ENCODE peak calls at places on chromosomes 1 and 21, in seven cellular contexts. One of them, this sample, is unnamed.

GRCh38 chr1:145992958-145993617 is 3.3 kb downstream of the TXNIP start:
- DNase-seq in IMR-90: no peak
- DNase-seq in H9: no peak
- DNase-seq in neural progenitor cell: no peak
- DNase-seq in SK-N-SH: no peak
- DNase-seq in keratinocyte: no peak
- DNase-seq in PC-3: no peak
- DNase-seq in this sample: no peak

GRCh38 chr1:208059328-208060017 is 148.5 kb upstream of the CD34 start:
- DNase-seq in IMR-90: no peak
- DNase-seq in H9: no peak
- DNase-seq in neural progenitor cell: no peak
- DNase-seq in SK-N-SH: peak
- DNase-seq in keratinocyte: no peak
- DNase-seq in PC-3: no peak
- DNase-seq in this sample: peak

GRCh38 chr1:238119060-238119459 is 228.3 kb upstream of the ZP4 start:
- DNase-seq in IMR-90: no peak
- DNase-seq in H9: no peak
- DNase-seq in neural progenitor cell: peak
- DNase-seq in SK-N-SH: no peak
- DNase-seq in keratinocyte: no peak
- DNase-seq in PC-3: no peak
- DNase-seq in this sample: no peak

GRCh38 chr1:116514708-116515525 is 55.9 kb downstream of the CD58 start:
- DNase-seq in IMR-90: no peak
- DNase-seq in H9: no peak
- DNase-seq in neural progenitor cell: no peak
- DNase-seq in SK-N-SH: no peak
- DNase-seq in keratinocyte: no peak
- DNase-seq in PC-3: peak
- DNase-seq in this sample: no peak

GRCh38 chr1:212628056-212628455 is 19.5 kb downstream of the ATF3 start:
- DNase-seq in IMR-90: no peak
- DNase-seq in H9: no peak
- DNase-seq in neural progenitor cell: no peak
- DNase-seq in SK-N-SH: peak
- DNase-seq in keratinocyte: no peak
- DNase-seq in PC-3: no peak
- DNase-seq in this sample: peak

GRCh38 chr1:237562247-237562823 is 328.4 kb downstream of the ZP4 start:
- DNase-seq in IMR-90: peak
- DNase-seq in H9: no peak
- DNase-seq in neural progenitor cell: peak
- DNase-seq in SK-N-SH: peak
- DNase-seq in keratinocyte: peak
- DNase-seq in PC-3: peak
- DNase-seq in this sample: peak

GRCh38 chr1:8667869-8668595 is 149.4 kb downstream of the RERE start:
- DNase-seq in IMR-90: peak
- DNase-seq in H9: no peak
- DNase-seq in neural progenitor cell: no peak
- DNase-seq in SK-N-SH: no peak
- DNase-seq in keratinocyte: no peak
- DNase-seq in PC-3: peak
- DNase-seq in this sample: no peak

GRCh38 chr1:25743164-25744139 is 56.5 kb upstream of the SELENON start:
- DNase-seq in IMR-90: peak
- DNase-seq in H9: no peak
- DNase-seq in neural progenitor cell: no peak
- DNase-seq in SK-N-SH: no peak
- DNase-seq in keratinocyte: no peak
- DNase-seq in PC-3: no peak
- DNase-seq in this sample: no peak

GRCh38 chr1:241972703-241973375 is 15.3 kb downstream of the BECN2 start:
- DNase-seq in IMR-90: no peak
- DNase-seq in H9: peak
- DNase-seq in neural progenitor cell: peak
- DNase-seq in SK-N-SH: peak
- DNase-seq in keratinocyte: no peak
- DNase-seq in PC-3: no peak
- DNase-seq in this sample: peak

GRCh38 chr1:105492941-105493340 is 1563.5 kb upstream of the PRMT6 start:
- DNase-seq in IMR-90: no peak
- DNase-seq in H9: no peak
- DNase-seq in neural progenitor cell: no peak
- DNase-seq in SK-N-SH: no peak
- DNase-seq in keratinocyte: no peak
- DNase-seq in PC-3: no peak
- DNase-seq in this sample: no peak

GRCh38 chr1:192892934-192893333 is 84.1 kb downstream of the RGS2 start:
- DNase-seq in IMR-90: no peak
- DNase-seq in H9: no peak
- DNase-seq in neural progenitor cell: no peak
- DNase-seq in SK-N-SH: no peak
- DNase-seq in keratinocyte: peak
- DNase-seq in PC-3: no peak
- DNase-seq in this sample: no peak

GRCh38 chr1:186629341-186629740 is 50.9 kb downstream of the PTGS2 start:
- DNase-seq in IMR-90: no peak
- DNase-seq in H9: no peak
- DNase-seq in neural progenitor cell: no peak
- DNase-seq in SK-N-SH: no peak
- DNase-seq in keratinocyte: no peak
- DNase-seq in PC-3: no peak
- DNase-seq in this sample: no peak

GRCh38 chr1:174364996-174365760 is 82.6 kb upstream of the GPR52 start:
- DNase-seq in IMR-90: no peak
- DNase-seq in H9: no peak
- DNase-seq in neural progenitor cell: no peak
- DNase-seq in SK-N-SH: no peak
- DNase-seq in keratinocyte: no peak
- DNase-seq in PC-3: no peak
- DNase-seq in this sample: no peak

GRCh38 chr1:21175324-21175669 is 1.4 kb downstream of the EIF4G3 start:
- DNase-seq in IMR-90: peak
- DNase-seq in H9: no peak
- DNase-seq in neural progenitor cell: no peak
- DNase-seq in SK-N-SH: peak
- DNase-seq in keratinocyte: no peak
- DNase-seq in PC-3: peak
- DNase-seq in this sample: no peak

GRCh38 chr1:7529917-7530316 is 241.2 kb upstream of the VAMP3 start:
- DNase-seq in IMR-90: no peak
- DNase-seq in H9: no peak
- DNase-seq in neural progenitor cell: no peak
- DNase-seq in SK-N-SH: no peak
- DNase-seq in keratinocyte: no peak
- DNase-seq in PC-3: no peak
- DNase-seq in this sample: no peak

GRCh38 chr1:184300446-184300845 is 86.4 kb upstream of the C1orf21 start:
- DNase-seq in IMR-90: peak
- DNase-seq in H9: no peak
- DNase-seq in neural progenitor cell: no peak
- DNase-seq in SK-N-SH: no peak
- DNase-seq in keratinocyte: no peak
- DNase-seq in PC-3: peak
- DNase-seq in this sample: no peak

GRCh38 chr1:6351480-6352137 is 42.0 kb downstream of the ACOT7 start:
- DNase-seq in IMR-90: no peak
- DNase-seq in H9: no peak
- DNase-seq in neural progenitor cell: no peak
- DNase-seq in SK-N-SH: no peak
- DNase-seq in keratinocyte: no peak
- DNase-seq in PC-3: no peak
- DNase-seq in this sample: no peak

DNA sequence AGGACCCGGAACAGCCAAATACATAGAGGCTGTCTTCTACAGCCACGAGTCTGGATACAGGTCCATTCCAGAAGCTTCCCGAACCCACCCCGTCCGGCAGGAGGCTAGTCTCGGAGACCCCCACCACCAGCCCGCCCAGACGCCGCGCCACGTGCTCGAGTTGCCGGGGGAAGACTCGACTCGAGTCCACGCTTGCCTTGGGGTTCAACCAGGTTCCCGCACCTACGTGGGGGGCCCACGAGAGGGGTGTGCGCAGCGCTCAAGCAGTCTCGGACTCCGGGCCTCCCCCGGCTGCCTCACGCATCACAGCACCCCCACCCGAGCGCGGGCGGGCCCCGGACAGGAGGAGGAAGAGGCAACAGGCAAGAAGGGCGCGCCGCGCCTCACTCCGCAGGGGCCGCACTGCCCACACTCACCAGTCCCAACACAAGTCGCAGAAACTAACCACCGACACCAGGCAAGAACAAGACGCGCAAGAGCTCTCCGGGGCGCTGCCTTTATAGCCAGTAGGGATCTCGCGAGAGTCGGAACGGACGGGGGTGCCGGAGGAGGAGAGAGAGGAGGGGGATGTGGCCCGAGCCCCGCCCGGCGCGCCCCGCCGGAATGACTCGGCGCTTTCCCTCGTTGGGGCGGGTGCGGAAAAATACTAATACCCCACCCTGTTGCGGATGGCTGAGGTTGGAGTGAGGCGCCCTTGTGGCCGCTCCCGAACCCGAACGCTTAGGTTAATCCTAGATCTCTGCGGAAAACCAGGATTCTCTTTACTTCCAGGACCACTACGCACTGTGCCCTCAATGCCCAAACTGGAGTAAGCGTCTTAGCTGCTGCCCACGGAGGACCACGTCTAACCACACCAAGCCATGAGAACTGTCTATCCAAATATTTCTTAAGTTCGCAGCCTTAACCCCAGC is at the start of gene PRDX1:
- DNase-seq in IMR-90: peak
- DNase-seq in H9: peak
- DNase-seq in neural progenitor cell: peak
- DNase-seq in SK-N-SH: peak
- DNase-seq in keratinocyte: peak
- DNase-seq in PC-3: peak
- DNase-seq in this sample: peak
- TF ChIP-seq CTCF in IMR-90: peak
- TF ChIP-seq CTCF in H9: peak
- TF ChIP-seq CTCF in neural progenitor cell: peak
- TF ChIP-seq CTCF in SK-N-SH: peak
- TF ChIP-seq CTCF in keratinocyte: peak
- TF ChIP-seq CTCF in PC-3: peak
- TF ChIP-seq CTCF in this sample: peak

DNA sequence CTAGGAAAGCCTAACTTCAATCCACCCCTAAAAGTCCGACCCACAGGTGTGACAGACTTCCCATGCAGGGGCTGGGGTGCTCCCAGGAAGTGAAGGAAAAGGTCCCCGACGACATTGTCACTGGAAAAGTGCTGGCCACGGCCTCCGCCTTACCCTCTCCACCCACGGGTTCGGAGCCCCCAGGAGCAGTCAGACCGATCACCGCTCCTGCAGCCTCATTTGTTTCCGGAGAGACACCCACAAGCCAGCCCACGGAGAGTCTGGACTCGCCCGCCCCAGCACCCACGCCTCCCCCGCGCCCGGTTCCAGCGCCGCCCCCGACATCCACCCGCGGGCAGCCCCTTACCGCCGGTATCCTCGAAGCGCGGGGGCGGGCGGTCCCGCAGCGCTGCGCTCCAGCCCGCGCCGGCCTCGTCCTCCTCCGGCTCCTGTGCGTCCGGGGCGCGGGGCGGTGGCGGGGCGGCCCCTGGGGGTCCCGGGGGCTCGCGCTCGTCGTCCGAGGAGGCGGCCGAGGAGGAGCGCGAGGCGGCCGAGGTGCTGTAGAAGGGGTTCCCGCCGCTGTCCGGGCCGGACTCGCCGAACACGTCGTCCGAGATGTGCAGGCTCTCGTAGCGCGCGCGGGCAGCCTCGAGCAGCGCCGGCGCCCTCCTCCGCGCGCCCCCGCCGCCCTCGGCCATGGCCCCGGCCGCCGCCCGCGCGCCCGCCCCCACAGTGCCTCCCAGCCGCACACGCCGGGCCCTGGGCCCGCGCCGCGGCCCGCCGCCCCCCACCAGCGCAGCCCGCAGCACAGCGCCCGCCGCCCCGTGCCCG is 675 bp downstream of the PGBD5 start:
- DNase-seq in IMR-90: no peak
- DNase-seq in H9: no peak
- DNase-seq in neural progenitor cell: peak
- DNase-seq in SK-N-SH: peak
- DNase-seq in keratinocyte: no peak
- DNase-seq in PC-3: no peak
- DNase-seq in this sample: peak
- H3K9ac ChIP-seq in IMR-90: no peak
- H3K9ac ChIP-seq in H9: no peak
- H3K9ac ChIP-seq in neural progenitor cell: no peak
- H3K9ac ChIP-seq in SK-N-SH: no peak
- H3K9ac ChIP-seq in keratinocyte: no peak
- H3K9ac ChIP-seq in PC-3: no peak
- H3K9ac ChIP-seq in this sample: no peak

DNA sequence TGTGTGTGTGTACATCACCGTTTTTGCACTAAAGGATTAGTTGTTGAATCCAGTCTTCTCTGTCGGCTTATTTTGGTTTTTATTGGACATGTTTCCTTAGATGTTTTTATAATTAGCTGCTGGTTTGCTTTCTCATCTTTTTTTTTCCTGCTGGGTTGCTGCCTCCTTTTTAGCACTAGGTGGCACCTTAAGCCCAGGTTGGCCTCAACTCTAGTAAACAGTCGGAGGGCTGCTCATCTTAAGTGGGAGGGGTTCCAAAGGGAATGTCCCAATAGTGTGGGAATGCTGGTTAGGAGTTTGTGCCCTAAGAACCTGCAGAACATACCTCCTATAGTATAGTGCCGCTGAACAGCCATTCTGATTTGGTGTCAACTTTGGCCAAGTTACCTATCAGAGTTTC is 570.1 kb upstream of the CXADR start:
- DNase-seq in IMR-90: peak
- DNase-seq in H9: peak
- DNase-seq in neural progenitor cell: peak
- DNase-seq in SK-N-SH: peak
- DNase-seq in keratinocyte: no peak
- DNase-seq in PC-3: peak
- DNase-seq in this sample: peak
- TF ChIP-seq CTCF in IMR-90: peak
- TF ChIP-seq CTCF in H9: peak
- TF ChIP-seq CTCF in neural progenitor cell: peak
- TF ChIP-seq CTCF in SK-N-SH: peak
- TF ChIP-seq CTCF in keratinocyte: peak
- TF ChIP-seq CTCF in PC-3: peak
- TF ChIP-seq CTCF in this sample: peak

DNA sequence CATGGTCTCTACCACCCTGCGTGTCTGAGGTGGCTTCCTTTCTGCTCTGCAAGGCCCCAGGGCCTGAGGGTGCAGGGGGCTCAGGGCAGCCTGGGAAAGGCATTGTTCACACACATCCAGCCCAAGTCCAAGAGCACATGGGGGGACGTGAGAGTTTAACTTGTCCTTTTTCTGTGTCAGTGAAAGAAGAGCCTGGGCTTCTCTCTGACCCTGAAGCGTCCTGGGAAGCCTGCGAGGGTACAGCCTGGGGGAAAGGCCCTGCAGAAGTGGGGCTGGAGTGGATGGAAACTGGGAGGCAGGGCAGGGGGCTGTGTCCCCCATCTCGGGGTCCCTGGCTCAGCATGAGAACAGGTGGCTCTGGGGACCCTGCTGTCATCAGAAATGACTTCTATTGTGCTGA is 181.6 kb downstream of the PRDM16 start:
- DNase-seq in IMR-90: no peak
- DNase-seq in H9: no peak
- DNase-seq in neural progenitor cell: no peak
- DNase-seq in SK-N-SH: no peak
- DNase-seq in keratinocyte: no peak
- DNase-seq in PC-3: no peak
- DNase-seq in this sample: no peak
- H3K9ac ChIP-seq in IMR-90: no peak
- H3K9ac ChIP-seq in H9: no peak
- H3K9ac ChIP-seq in neural progenitor cell: no peak
- H3K9ac ChIP-seq in SK-N-SH: no peak
- H3K9ac ChIP-seq in keratinocyte: no peak
- H3K9ac ChIP-seq in PC-3: no peak
- H3K9ac ChIP-seq in this sample: no peak

This sample was measured in endodermal cell.